ENCODE peak calls at places on chromosomes 4 and X, in seven cellular contexts. K is mesothelial cell of epicardium, X is endothelial cell, W is GM23338, S is esophagus squamous epithelium, I is brain microvascular endothelial cell, C is colonic mucosa. O is an unnamed sample.
A peak's percentile ranks its signal among the peaks of the same experiment; 100 is the strongest.

GRCh38 chr4:184807797-184808718 is 17.7 kb downstream of the ACSL1 start:
- DNase-seq in C (no peak), X (no peak), K (no peak), W (peak; percentile 91), S (no peak), I (peak; percentile 76), O (no peak)

GRCh38 chrX:133838761-133839676 is 146.4 kb downstream of the GPC3 start:
- DNase-seq in X (peak; percentile 64), I (no peak), K (peak; percentile 57), W (peak; percentile 76), C (peak; percentile 50), S (no peak), O (peak; percentile 16)

GRCh38 chr4:16227462-16227868 is 1.2 kb upstream of the TAPT1 start:
- DNase-seq in K (no peak), W (peak; percentile 40), I (peak; percentile 4), C (peak; percentile 62), X (no peak), S (no peak), O (no peak)

GRCh38 chr4:1297456-1298325 is 8.0 kb downstream of the MAEA start:
- DNase-seq in X (no peak), W (peak; percentile 65), I (no peak), C (no peak), S (no peak), K (no peak), O (no peak)

GRCh38 chr4:40731792-40732245 is 17.9 kb upstream of the NSUN7 start:
- DNase-seq in I (no peak), W (no peak), K (no peak), S (no peak), X (no peak), C (no peak), O (peak; percentile 19)

GRCh38 chrX:150935466-150935865 is 37.0 kb upstream of the CD99L2 start:
- DNase-seq in S (no peak), K (no peak), X (no peak), I (no peak), W (no peak), C (no peak), O (no peak)

GRCh38 chr4:126794363-126794762 is 838.4 kb upstream of the INTU start:
- DNase-seq in C (no peak), X (no peak), I (no peak), K (no peak), S (no peak), W (no peak), O (no peak)

GRCh38 chr4:141371206-141371605 is 150.5 kb downstream of the ZNF330 start:
- DNase-seq in W (no peak), X (no peak), C (no peak), S (no peak), K (no peak), I (no peak), O (no peak)

GRCh38 chrX:125175991-125176390 is 143.7 kb upstream of the TEX13C start:
- DNase-seq in X (no peak), C (no peak), K (no peak), I (no peak), S (no peak), W (no peak), O (no peak)

GRCh38 chr4:177596035-177596434 is 153.8 kb upstream of the AGA start:
- DNase-seq in K (no peak), S (no peak), X (no peak), W (no peak), I (peak; percentile 79), C (no peak), O (no peak)

GRCh38 chrX:106780664-106781377 is 21.7 kb upstream of the TBC1D8B start:
- DNase-seq in C (no peak), X (no peak), K (no peak), I (no peak), W (no peak), S (no peak), O (no peak)

GRCh38 chr4:122739174-122739573 is 6.7 kb downstream of the BBS12 start:
- DNase-seq in S (no peak), I (peak; percentile 83), X (no peak), C (no peak), K (no peak), W (no peak), O (no peak)

GRCh38 chr4:107640157-107640556 is 79.9 kb downstream of the PAPSS1 start:
- DNase-seq in C (no peak), I (no peak), X (no peak), K (no peak), S (no peak), W (no peak), O (no peak)

GRCh38 chrX:11953615-11954014 is 184.7 kb upstream of the FRMPD4 start:
- DNase-seq in C (no peak), I (peak; percentile 82), W (no peak), X (no peak), K (no peak), S (no peak), O (no peak)

GRCh38 chr4:93897559-93897958 is 69.0 kb downstream of the ATOH1 start:
- DNase-seq in W (peak; percentile 21), X (no peak), S (no peak), I (no peak), K (no peak), C (no peak), O (no peak)

GRCh38 chr4:99349338-99349737 is 3.2 kb downstream of the ADH1C start:
- DNase-seq in K (no peak), I (no peak), S (no peak), C (no peak), W (no peak), X (no peak), O (no peak)

GRCh38 chr4:153207027-153207426 is 2.8 kb downstream of the TRIM2 start:
- DNase-seq in I (no peak), C (peak; percentile 42), W (peak; percentile 44), K (no peak), S (no peak), X (no peak), O (no peak)

GRCh38 chr4:147793569-147793968 is 61.7 kb downstream of the ARHGAP10 start:
- DNase-seq in W (no peak), S (no peak), C (no peak), K (no peak), I (no peak), X (no peak), O (no peak)

GRCh38 chrX:97751016-97751415 is 867.3 kb downstream of the RPA4 start:
- DNase-seq in W (no peak), S (no peak), I (no peak), C (no peak), X (no peak), K (no peak), O (no peak)
- TF ChIP-seq CTCF in W (no peak), S (no peak), I (no peak), C (no peak), X (no peak), K (no peak), O (no peak)

DNA sequence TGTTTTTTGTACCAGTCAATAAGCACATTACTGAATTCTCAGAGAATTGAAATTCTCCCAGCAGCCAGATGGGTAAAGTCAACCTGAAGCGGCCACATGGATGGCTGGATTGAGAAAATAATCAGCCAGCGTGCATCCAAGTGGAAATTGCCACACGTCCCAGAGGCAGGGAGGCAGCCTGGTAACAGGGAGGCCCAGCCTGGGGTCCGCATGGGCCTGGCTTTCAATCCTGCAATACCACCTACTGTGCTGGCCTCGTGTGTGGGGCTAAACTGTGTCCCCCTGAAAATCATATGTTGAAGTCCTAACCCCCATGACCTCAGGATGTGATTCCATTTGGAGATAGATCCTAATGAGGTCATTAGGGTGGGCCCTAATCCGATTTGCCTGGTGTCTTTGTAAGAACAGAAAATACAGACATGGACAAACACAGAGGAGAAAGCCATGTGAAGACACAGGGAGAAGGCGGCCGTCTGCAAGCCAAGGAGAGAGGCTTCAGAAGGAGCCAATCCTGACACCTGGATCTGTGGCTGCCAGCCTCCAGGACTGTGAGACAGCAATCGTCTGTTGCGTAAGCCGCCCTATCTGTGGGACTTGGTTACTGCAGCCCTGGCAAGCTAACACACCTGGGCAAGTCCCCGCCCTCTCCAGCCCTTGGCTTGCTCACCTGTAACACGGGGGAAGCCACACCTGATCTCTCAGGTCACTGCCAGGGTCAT is 90.3 kb downstream of the JAKMIP1 start:
- DNase-seq in C (no peak), S (no peak), X (no peak), I (no peak), K (no peak), W (peak; percentile 92), O (no peak)
- TF ChIP-seq CTCF in C (peak; percentile 21), S (peak; percentile 50), X (peak; percentile 66), I (peak; percentile 7), K (peak; percentile 57), W (peak; percentile 65), O (peak; percentile 5)

DNA sequence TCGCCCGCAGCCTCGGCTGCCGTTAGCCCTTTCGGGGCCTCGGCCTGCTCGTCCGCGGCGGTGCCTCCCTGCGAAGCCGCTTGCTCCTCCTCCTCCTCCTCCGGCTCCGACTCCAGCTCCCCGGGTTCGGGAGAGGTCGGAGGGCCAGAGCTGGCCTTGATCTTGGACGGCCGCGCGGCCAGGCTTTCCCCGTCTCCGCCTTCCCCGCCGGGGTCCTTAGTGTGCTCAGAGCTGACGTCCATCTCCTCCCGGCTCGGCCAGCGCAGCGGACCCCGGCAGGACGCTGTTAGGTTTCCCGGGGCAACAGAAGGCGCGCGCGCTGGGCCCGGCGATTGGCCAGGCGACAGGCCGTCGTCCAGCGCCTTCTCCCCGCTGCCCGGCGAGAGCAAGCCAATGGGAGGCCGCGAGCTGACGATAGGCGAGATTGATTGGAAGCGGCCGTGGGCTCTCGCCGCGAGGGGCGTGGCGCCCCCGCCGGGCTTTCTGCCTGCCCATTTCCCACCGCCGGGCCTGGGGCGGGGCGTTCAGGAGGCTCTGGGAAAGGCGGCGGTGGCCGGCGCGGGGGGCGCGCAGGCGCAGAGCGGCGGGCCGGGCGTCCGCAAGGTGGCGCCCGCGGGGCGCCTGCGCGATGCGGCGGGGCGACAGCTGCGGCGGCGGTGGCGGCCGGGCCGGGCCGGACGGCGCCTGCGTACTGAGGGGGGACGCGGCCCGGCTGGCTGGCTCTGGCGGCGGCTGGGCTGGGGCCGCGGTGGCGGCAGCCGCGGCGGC is at the start of gene TADA2B:
- DNase-seq in C (peak; percentile 97), K (peak; percentile 98), W (peak; percentile 98), I (peak; percentile 95), S (peak; percentile 71), X (peak; percentile 99), O (peak; percentile 99)
- TF ChIP-seq CTCF in C (no peak), K (peak; percentile 38), W (peak; percentile 44), I (peak; percentile 28), S (peak; percentile 75), X (peak; percentile 22), O (peak; percentile 70)

GRCh38 chr4:186449954-186450353 is 105.4 kb downstream of the MTNR1A start:
- DNase-seq in X (no peak), C (no peak), K (no peak), W (no peak), S (no peak), I (no peak), O (no peak)
- TF ChIP-seq CTCF in X (no peak), C (no peak), K (no peak), W (no peak), S (no peak), I (no peak), O (no peak)

O was measured in GM10248.